ENCODE peak calls at places on chromosomes 5 and 9, in nine cellular contexts. J is IMR-90, O is DND-41, S is MM.1S, G is fibroblast of lung, P is HepG2, B is A549, M is GM23338, N is mesenchymal stem cell. Y is an unnamed sample.
A peak's percentile ranks its signal among the peaks of the same experiment; 100 is the strongest.

GRCh38 chr5:82538339-82539034 is 260.3 kb upstream of the RPS23 start:
- DNase-seq in J (no peak), O (no peak), S (no peak), G (no peak), P (no peak), B (no peak), M (no peak), N (no peak), Y (peak; percentile 49)

GRCh38 chr5:165135551-165135950 is 1630.1 kb downstream of the MAT2B start:
- DNase-seq in J (no peak), O (no peak), S (no peak), G (no peak), P (no peak), B (no peak), M (no peak), N (no peak), Y (no peak)

GRCh38 chr9:123343428-123344272 is 12.3 kb upstream of the CRB2 start:
- DNase-seq in J (no peak), O (no peak), S (no peak), G (no peak), P (no peak), B (no peak), M (no peak), N (no peak), Y (peak; percentile 23)

GRCh38 chr9:121558423-121558950 is 58.8 kb upstream of the GGTA1 start:
- DNase-seq in J (no peak), O (no peak), S (no peak), G (no peak), P (no peak), B (no peak), M (no peak), N (peak; percentile 31), Y (no peak)

GRCh38 chr5:75048457-75048953 is 3.9 kb downstream of the GCNT4 start:
- DNase-seq in J (peak; percentile 37), O (no peak), S (peak; percentile 84), G (no peak), P (no peak), B (no peak), M (no peak), N (peak; percentile 86), Y (peak; percentile 71)

GRCh38 chr9:3980212-3980611 is 319.7 kb downstream of the GLIS3 start:
- DNase-seq in J (no peak), O (no peak), S (no peak), G (no peak), P (no peak), B (no peak), M (peak; percentile 16), N (no peak), Y (no peak)

GRCh38 chr5:10595678-10596309 is 31.9 kb downstream of the ANKRD33B start:
- DNase-seq in J (peak; percentile 92), O (peak; percentile 73), S (no peak), G (peak; percentile 92), P (peak; percentile 24), B (peak; percentile 79), M (no peak), N (peak; percentile 90), Y (peak; percentile 86)

GRCh38 chr5:55903121-55903701 is 52.1 kb downstream of the IL31RA start:
- DNase-seq in J (peak; percentile 13), O (no peak), S (no peak), G (peak; percentile 11), P (no peak), B (peak; percentile 18), M (no peak), N (peak; percentile 69), Y (peak; percentile 55)

GRCh38 chr5:105836906-105837305 is 1833.8 kb downstream of the EFNA5 start:
- DNase-seq in J (no peak), O (no peak), S (no peak), G (no peak), P (no peak), B (no peak), M (no peak), N (peak; percentile 10), Y (no peak)

GRCh38 chr9:133741716-133742115 is 3.6 kb upstream of the SARDH start:
- DNase-seq in J (no peak), O (no peak), S (no peak), G (no peak), P (no peak), B (no peak), M (no peak), N (no peak), Y (no peak)

GRCh38 chr5:79924936-79925893 is 65.8 kb downstream of the MTX3 start:
- DNase-seq in J (peak; percentile 41), O (no peak), S (peak; percentile 17), G (peak; percentile 53), P (no peak), B (peak; percentile 12), M (peak; percentile 62), N (peak; percentile 2), Y (no peak)

GRCh38 chr9:135105938-135106491 is 18.5 kb downstream of the OLFM1 start:
- DNase-seq in J (no peak), O (no peak), S (no peak), G (no peak), P (no peak), B (no peak), M (peak; percentile 35), N (no peak), Y (no peak)

GRCh38 chr5:61496406-61497307 is 164.6 kb downstream of the ZSWIM6 start:
- DNase-seq in J (no peak), O (no peak), S (no peak), G (peak; percentile 49), P (no peak), B (no peak), M (no peak), N (no peak), Y (peak; percentile 9)

GRCh38 chr9:82604947-82605656 is 457.8 kb downstream of the RASEF start:
- DNase-seq in J (peak; percentile 72), O (no peak), S (peak; percentile 11), G (peak; percentile 77), P (peak; percentile 76), B (no peak), M (no peak), N (peak; percentile 72), Y (peak; percentile 49)

GRCh38 chr5:73893813-73894212 is 267.8 kb downstream of the ARHGEF28 start:
- DNase-seq in J (no peak), O (no peak), S (no peak), G (no peak), P (no peak), B (no peak), M (no peak), N (no peak), Y (no peak)

DNA sequence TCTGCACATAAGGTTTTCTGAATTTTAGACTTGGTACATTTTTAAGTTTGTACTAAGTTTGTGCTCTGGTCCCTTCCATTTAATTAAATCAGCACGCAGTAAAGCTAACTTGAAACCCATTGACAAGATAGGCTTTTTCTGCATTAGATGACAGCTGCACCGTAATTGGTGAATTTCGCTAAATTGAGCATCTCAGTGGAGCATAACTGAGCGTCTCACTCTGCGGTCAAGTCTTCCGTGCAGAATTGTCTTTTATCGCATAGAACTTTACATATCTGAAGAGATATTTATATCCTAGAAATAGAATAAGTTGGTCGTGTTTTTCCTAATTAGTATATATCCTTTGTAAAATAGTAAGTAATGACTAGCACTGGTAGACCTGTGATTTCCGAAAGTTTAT is 4.1 kb downstream of the SUB1 start:
- DNase-seq in J (no peak), O (no peak), S (peak; percentile 65), G (no peak), P (no peak), B (no peak), M (no peak), N (no peak), Y (no peak)
- H3K4me2 ChIP-seq in J (no peak overlapping the region), O (no peak overlapping the region), S (peak overlapping the region; percentile 59), G (no peak overlapping the region), P (no peak overlapping the region), B (no peak overlapping the region), M (no peak overlapping the region), N (no peak overlapping the region), Y (no peak overlapping the region)

DNA sequence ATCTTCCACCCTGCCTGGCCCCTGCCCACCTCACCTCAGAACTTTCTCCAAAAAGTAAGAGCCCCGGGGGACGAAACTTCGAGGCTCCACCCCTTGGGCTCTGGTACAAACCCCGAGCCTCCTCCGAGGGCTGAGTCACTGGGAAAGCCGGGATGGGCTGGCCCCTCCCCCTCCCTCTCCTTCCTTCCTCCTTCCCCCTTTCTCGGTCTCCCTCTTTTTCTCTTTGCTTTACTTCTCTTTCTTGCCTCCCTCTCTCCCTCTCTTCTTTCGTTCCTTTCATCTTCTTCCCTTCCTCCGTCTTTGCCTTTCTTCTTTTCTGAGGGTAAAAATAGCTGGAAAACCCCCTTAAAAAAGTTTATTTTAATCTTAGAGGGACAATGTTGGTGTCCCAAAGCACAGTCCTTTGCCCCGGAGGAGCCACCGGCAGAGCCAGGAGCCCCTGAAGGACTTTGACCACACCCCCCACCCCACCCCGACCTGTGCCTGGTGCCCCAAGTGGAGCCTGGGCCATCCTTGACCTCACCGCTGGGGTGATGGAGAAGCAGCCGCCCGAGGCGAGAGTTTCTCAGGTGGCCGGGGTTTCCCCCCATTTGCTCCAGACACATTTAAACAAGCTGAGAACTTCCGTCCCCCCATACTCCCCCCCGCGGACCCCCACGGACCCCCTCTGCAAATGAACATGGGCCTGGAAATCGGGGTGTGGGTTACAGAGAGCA is 5.7 kb upstream of the NOTCH1 start:
- DNase-seq in J (peak; percentile 64), O (peak; percentile 66), S (no peak), G (peak; percentile 78), P (no peak), B (peak; percentile 58), M (peak; percentile 84), N (peak; percentile 84), Y (peak; percentile 58)
- H3K4me3 ChIP-seq in J (no peak overlapping the region), O (no peak overlapping the region), S (no peak overlapping the region), G (peak overlapping the region; percentile 25), P (no peak overlapping the region), B (peak overlapping the region; percentile 8), M (peak overlapping the region; percentile 21), N (no peak overlapping the region), Y (no peak overlapping the region)

GRCh38 chr9:132049900-132050299 is 29.8 kb downstream of the MED27 start:
- DNase-seq in J (no peak), O (no peak), S (no peak), G (no peak), P (no peak), B (no peak), M (no peak), N (no peak), Y (no peak)

GRCh38 chr9:132046456-132046855 is 33.2 kb downstream of the MED27 start:
- DNase-seq in J (peak; percentile 31), O (no peak), S (no peak), G (no peak), P (no peak), B (no peak), M (no peak), N (peak; percentile 41), Y (no peak)

GRCh38 chr9:132048191-132048590 is 31.5 kb downstream of the MED27 start:
- DNase-seq in J (no peak), O (no peak), S (no peak), G (no peak), P (no peak), B (no peak), M (no peak), N (no peak), Y (peak; percentile 23)

GRCh38 chr9:132054024-132054423 is 25.6 kb downstream of the MED27 start:
- DNase-seq in J (no peak), O (no peak), S (no peak), G (no peak), P (no peak), B (no peak), M (peak; percentile 43), N (no peak), Y (no peak)

GRCh38 chr9:132049323-132049882 is 30.3 kb downstream of the MED27 start:
- DNase-seq in J (no peak), O (no peak), S (no peak), G (no peak), P (no peak), B (no peak), M (no peak), N (no peak), Y (peak; percentile 15)
- H3K4me2 ChIP-seq in J (no peak overlapping the region), O (no peak overlapping the region), S (no peak overlapping the region), G (no peak overlapping the region), P (no peak overlapping the region), B (no peak overlapping the region), M (no peak overlapping the region), N (no peak overlapping the region), Y (no peak overlapping the region)

GRCh38 chr9:96621619-96622018 is 2.0 kb upstream of the CDC14B start:
- DNase-seq in J (peak; percentile 35), O (no peak), S (no peak), G (no peak), P (peak; percentile 36), B (no peak), M (peak; percentile 34), N (no peak), Y (no peak)
- H3K4me3 ChIP-seq in J (no peak overlapping the region), O (no peak overlapping the region), S (no peak overlapping the region), G (no peak overlapping the region), P (peak overlapping the region; percentile 85), B (no peak overlapping the region), M (peak overlapping the region; percentile 49), N (no peak overlapping the region), Y (no peak overlapping the region)